ENCODE peak calls at places on chromosomes 7 and 10, in four cellular contexts. I, G, J and R are unnamed samples.

GRCh38 chr7:124155400-124156022 is 122.6 kb upstream of the TMEM229A start:
- DNase-seq in G (no peak), J (no peak), I (no peak), R (no peak)

GRCh38 chr7:78080811-78081210 is 282.2 kb downstream of the PHTF2 start:
- DNase-seq in I (no peak), J (no peak), G (no peak), R (no peak)

GRCh38 chr10:119655566-119656001 is 4.4 kb downstream of the BAG3 start:
- DNase-seq in I (no peak), J (peak), G (no peak), R (no peak)

GRCh38 chr7:51647931-51648351 is 331.3 kb upstream of the COBL start:
- DNase-seq in G (no peak), I (no peak), J (peak), R (no peak)

GRCh38 chr10:66457629-66458028 is 468.2 kb upstream of the LRRTM3 start:
- DNase-seq in G (no peak), I (no peak), J (no peak), R (no peak)

GRCh38 chr7:74501298-74501697 is 47.6 kb downstream of the GTF2IRD1 start:
- DNase-seq in G (no peak), J (peak), I (peak), R (peak)

GRCh38 chr7:26319631-26320030 is 28.0 kb downstream of the SNX10 start:
- DNase-seq in I (no peak), G (no peak), J (no peak), R (no peak)

GRCh38 chr7:75981450-75982305 is 12.7 kb downstream of the TMEM120A start:
- DNase-seq in J (no peak), G (no peak), I (no peak), R (no peak)

GRCh38 chr10:34305189-34305588 is 509.9 kb downstream of the PARD3 start:
- DNase-seq in I (peak), J (no peak), G (no peak), R (peak)

GRCh38 chr7:88758355-88759215 is 915 bp upstream of the ZNF804B start:
- DNase-seq in G (no peak), J (peak), I (peak), R (no peak)

GRCh38 chr7:40659231-40659630 is 524.4 kb downstream of the SUGCT start:
- DNase-seq in G (no peak), I (no peak), J (no peak), R (no peak)

GRCh38 chr7:34277016-34277800 is 371.9 kb downstream of the BMPER start:
- DNase-seq in G (no peak), I (no peak), J (no peak), R (no peak)

GRCh38 chr7:4882742-4883351 is 669 bp downstream of the RADIL start:
- DNase-seq in G (no peak), I (peak), J (no peak), R (no peak)

GRCh38 chr10:130631139-130631864 is 495.1 kb downstream of the GLRX3 start:
- DNase-seq in J (no peak), G (no peak), I (no peak), R (peak)

GRCh38 chr10:76937056-76937665 is 700.4 kb downstream of the KCNMA1 start:
- DNase-seq in I (no peak), G (no peak), J (peak), R (no peak)

GRCh38 chr7:127390817-127391590 is 1.5 kb downstream of the ZNF800 start:
- DNase-seq in I (no peak), J (no peak), G (no peak), R (no peak)

GRCh38 chr7:151379193-151379520 is 30.7 kb downstream of the WDR86 start:
- DNase-seq in I (no peak), J (no peak), G (no peak), R (no peak)

GRCh38 chr10:47233631-47234030 is 66.4 kb upstream of the GDF10 start:
- DNase-seq in G (no peak), J (no peak), I (no peak), R (no peak)

GRCh38 chr10:126059101-126059826 is 162.9 kb downstream of the FANK1 start:
- DNase-seq in J (no peak), G (no peak), I (no peak), R (no peak)

GRCh38 chr7:151572136-151572535 is 52.4 kb upstream of the RHEB start:
- DNase-seq in I (no peak), G (no peak), J (no peak), R (no peak)

GRCh38 chr7:47193003-47193402 is 388.9 kb downstream of the TNS3 start:
- DNase-seq in J (no peak), I (no peak), G (no peak), R (no peak)

GRCh38 chr7:67856046-67856445 is 859.4 kb downstream of the TYW1 start:
- DNase-seq in I (no peak), G (no peak), J (no peak), R (no peak)

GRCh38 chr10:77927343-77928256 is 1.0 kb upstream of the DLG5 start:
- DNase-seq in I (peak), G (no peak), J (no peak), R (no peak)

GRCh38 chr7:1919539-1920265 is 249.6 kb downstream of the ELFN1 start:
- DNase-seq in J (peak), G (no peak), I (peak), R (no peak)

GRCh38 chr7:44473295-44473694 is 17.2 kb downstream of the NUDCD3 start:
- DNase-seq in I (no peak), G (no peak), J (no peak), R (no peak)

GRCh38 chr10:43255644-43256431 is 11.0 kb downstream of the RASGEF1A start:
- DNase-seq in J (no peak), I (no peak), G (no peak), R (no peak)

GRCh38 chr7:34339061-34339526 is 318.9 kb upstream of the NPSR1 start:
- DNase-seq in G (no peak), I (no peak), J (no peak), R (no peak)

GRCh38 chr10:10878944-10879343 is 138.7 kb upstream of the CELF2 start:
- DNase-seq in I (no peak), G (no peak), J (no peak), R (no peak)

GRCh38 chr10:13414855-13415254 is 66.8 kb upstream of the SEPHS1 start:
- DNase-seq in G (no peak), I (no peak), J (peak), R (no peak)

GRCh38 chr7:157267956-157268355 is 68.8 kb upstream of the DNAJB6 start:
- DNase-seq in G (no peak), J (no peak), I (no peak), R (no peak)

GRCh38 chr7:128444242-128444641 is 11.4 kb upstream of the HILPDA start:
- DNase-seq in I (no peak), J (peak), G (no peak), R (no peak)

GRCh38 chr10:125041856-125042506 is 100.1 kb downstream of the ZRANB1 start:
- DNase-seq in G (no peak), J (no peak), I (no peak), R (no peak)

GRCh38 chr7:112414855-112415490 is 35.3 kb upstream of the IFRD1 start:
- DNase-seq in J (no peak), I (no peak), G (no peak), R (no peak)

GRCh38 chr10:49318028-49318427 is 19.1 kb downstream of the C10orf71 start:
- DNase-seq in I (no peak), J (no peak), G (no peak), R (no peak)

GRCh38 chr10:131998845-131999681 is 17.3 kb upstream of the BNIP3 start:
- DNase-seq in G (no peak), J (no peak), I (no peak), R (no peak)

GRCh38 chr10:131994435-131994834 is 12.7 kb upstream of the BNIP3 start:
- DNase-seq in J (peak), G (no peak), I (no peak), R (no peak)

GRCh38 chr10:131998050-131998844 is 16.5 kb upstream of the BNIP3 start:
- DNase-seq in G (no peak), J (peak), I (peak), R (no peak)

GRCh38 chr10:131996508-131997365 is 15.0 kb upstream of the BNIP3 start:
- DNase-seq in I (peak), J (peak), G (no peak), R (no peak)

GRCh38 chr10:131997366-131998049 is 15.8 kb upstream of the BNIP3 start:
- DNase-seq in J (peak), G (peak), I (peak), R (peak)
- H3K27ac ChIP-seq in J (peak), G (peak), I (peak), R (peak)

DNA sequence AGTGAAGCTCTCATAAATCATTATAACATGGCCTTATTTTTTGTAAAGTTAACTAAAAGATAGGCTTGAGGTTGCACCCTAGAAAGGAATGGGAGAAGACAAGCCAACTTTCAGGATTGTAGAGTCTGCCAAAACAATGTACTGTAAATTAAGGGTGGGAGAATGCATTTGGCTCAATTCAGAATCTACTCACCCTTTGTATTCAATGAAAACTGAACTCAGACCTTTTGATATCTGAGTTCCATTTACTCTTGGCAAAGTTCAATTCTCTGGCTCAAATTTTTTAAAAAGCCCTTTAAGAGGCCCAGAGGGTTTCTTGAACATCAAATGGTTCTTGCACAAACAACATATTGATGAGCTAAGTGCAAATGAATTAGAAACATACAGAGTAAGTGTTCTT is 5.1 kb upstream of the XPNPEP1 start:
- DNase-seq in I (no peak), G (no peak), J (no peak), R (no peak)
- H3K27ac ChIP-seq in I (no peak), G (no peak), J (no peak), R (no peak)

GRCh38 chr7:143375298-143376034 is 5.7 kb upstream of the ZYX start:
- DNase-seq in G (no peak), I (no peak), J (no peak), R (no peak)
- H3K27ac ChIP-seq in G (peak), I (no peak), J (peak), R (peak)

DNA sequence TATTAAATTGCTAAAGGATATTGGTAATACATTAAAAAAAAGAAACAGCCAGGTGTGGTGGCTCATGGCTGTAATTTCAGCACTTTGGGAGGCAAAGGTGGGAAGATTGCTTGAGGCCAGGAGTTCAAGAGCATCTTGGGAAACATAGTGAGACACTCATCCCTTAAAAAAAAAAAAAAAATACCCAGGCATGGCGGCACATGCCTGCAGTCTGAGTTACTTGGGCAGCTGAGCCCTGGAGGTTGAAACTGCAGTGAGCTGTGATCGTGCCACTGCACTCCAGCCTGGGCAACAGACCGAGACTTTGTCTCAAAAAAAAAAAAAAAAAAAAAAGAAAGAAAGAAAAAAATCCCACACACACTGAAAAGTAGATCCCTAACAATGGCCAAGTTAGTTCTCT is 59.7 kb downstream of the MACC1 start:
- DNase-seq in I (no peak), J (no peak), G (no peak), R (no peak)
- H3K27ac ChIP-seq in I (no peak), J (no peak), G (no peak), R (no peak)